ENCODE peak calls at places on chromosomes 13 and 19, in four cellular contexts. J is uterus; Y is substantia nigra; Q is stimulated activated CD4-positive, alpha-beta T cell treated with anti-CD3 and anti-CD28 coated beads, Interleukin-4, amount 100 ng/mL, for 24 hours. P is an unnamed sample.

GRCh38 chr13:76719955-76720354 is 166.2 kb downstream of the KCTD12 start:
- DNase-seq in J (no peak), Y (no peak), Q (no peak), P (no peak)

GRCh38 chr19:21256722-21257121 is 72.5 kb downstream of the ZNF708 start:
- DNase-seq in J (no peak), Y (no peak), Q (no peak), P (no peak)

GRCh38 chr19:9362905-9363304 is at the start of gene ZNF177:
- DNase-seq in J (no peak), Y (no peak), Q (no peak), P (no peak)

GRCh38 chr19:34772697-34773554 is at the start of gene ZNF599:
- DNase-seq in J (peak), Y (peak), Q (peak), P (peak)

GRCh38 chr19:54011507-54012211 is 20.2 kb downstream of the CACNG6 start:
- DNase-seq in J (no peak), Y (no peak), Q (no peak), P (no peak)

GRCh38 chr13:113815151-113816058 is 48.5 kb downstream of the GAS6 start:
- DNase-seq in J (no peak), Y (no peak), Q (peak), P (no peak)

GRCh38 chr19:7125221-7125620 is 55.7 kb downstream of the ZNF557 start:
- DNase-seq in J (no peak), Y (no peak), Q (no peak), P (no peak)

GRCh38 chr13:79604752-79605151 is 123.8 kb downstream of the NDFIP2 start:
- DNase-seq in J (no peak), Y (no peak), Q (no peak), P (no peak)

GRCh38 chr13:44040070-44040753 is 160.5 kb downstream of the LACC1 start:
- DNase-seq in J (no peak), Y (no peak), Q (no peak), P (no peak)

GRCh38 chr13:72400859-72401258 is 326.6 kb downstream of the MZT1 start:
- DNase-seq in J (no peak), Y (no peak), Q (no peak), P (no peak)

GRCh38 chr13:23824355-23824754 is 64.8 kb downstream of the MIPEP start:
- DNase-seq in J (no peak), Y (no peak), Q (no peak), P (no peak)

GRCh38 chr13:26219726-26220125 is 2.4 kb downstream of the RNF6 start:
- DNase-seq in J (no peak), Y (no peak), Q (no peak), P (no peak)

GRCh38 chr19:18776736-18777135 is 14.4 kb downstream of the COMP start:
- DNase-seq in J (no peak), Y (no peak), Q (no peak), P (no peak)

GRCh38 chr19:15583346-15583745 is 31.7 kb upstream of the CYP4F8 start:
- DNase-seq in J (no peak), Y (no peak), Q (no peak), P (no peak)

GRCh38 chr13:109779074-109779473 is 7.3 kb downstream of the IRS2 start:
- DNase-seq in J (no peak), Y (no peak), Q (peak), P (no peak)

GRCh38 chr19:16324384-16325160 is at the start of gene KLF2:
- DNase-seq in J (peak), Y (peak), Q (peak), P (peak)

GRCh38 chr13:98816406-98816805 is 63.9 kb upstream of the SLC15A1 start:
- DNase-seq in J (no peak), Y (no peak), Q (no peak), P (no peak)

GRCh38 chr19:5293607-5294089 is 47.0 kb downstream of the PTPRS start:
- DNase-seq in J (peak), Y (no peak), Q (no peak), P (peak)

GRCh38 chr13:83880275-83881027 is 1.8 kb downstream of the SLITRK1 start:
- DNase-seq in J (no peak), Y (no peak), Q (no peak), P (no peak)

GRCh38 chr19:1130801-1131717 is 27.3 kb downstream of the GPX4 start:
- DNase-seq in J (peak), Y (no peak), Q (peak), P (no peak)

GRCh38 chr13:97359181-97360057 is 74.5 kb upstream of the RAP2A start:
- DNase-seq in J (peak), Y (peak), Q (peak), P (peak)

GRCh38 chr13:37811441-37811840 is 58.1 kb downstream of the TRPC4 start:
- DNase-seq in J (no peak), Y (no peak), Q (no peak), P (no peak)

GRCh38 chr19:33394006-33394722 is 20.7 kb downstream of the CEBPG start:
- DNase-seq in J (peak), Y (no peak), Q (no peak), P (no peak)

GRCh38 chr13:48973845-48974431 is 1.8 kb upstream of the FNDC3A start:
- DNase-seq in J (no peak), Y (no peak), Q (no peak), P (no peak)

GRCh38 chr19:8194528-8195275 is 14.5 kb upstream of the CERS4 start:
- DNase-seq in J (no peak), Y (no peak), Q (peak), P (no peak)

GRCh38 chr19:48418317-48419064 is 25.0 kb downstream of the GRIN2D start:
- DNase-seq in J (no peak), Y (no peak), Q (no peak), P (no peak)